ENCODE peak calls at places on chromosomes 1 and 21, in six cellular contexts. One of them, this sample, is unnamed.

GRCh38 chr1:205972491-205973168 is 29.4 kb upstream of the SLC26A9 start:
- DNase-seq in nephron progenitor cell: peak; percentile 35
- DNase-seq in tibial artery: no peak
- DNase-seq in heart right ventricle: no peak
- DNase-seq in breast epithelium: no peak
- DNase-seq in CD14-positive monocyte: peak; percentile 23
- DNase-seq in this sample: no peak

GRCh38 chr1:116521186-116521585 is 49.6 kb downstream of the CD58 start:
- DNase-seq in nephron progenitor cell: no peak
- DNase-seq in tibial artery: no peak
- DNase-seq in heart right ventricle: no peak
- DNase-seq in breast epithelium: no peak
- DNase-seq in CD14-positive monocyte: no peak
- DNase-seq in this sample: no peak

GRCh38 chr1:153546371-153546770 is 765 bp upstream of the S100A4 start:
- DNase-seq in nephron progenitor cell: no peak
- DNase-seq in tibial artery: peak; percentile 55
- DNase-seq in heart right ventricle: no peak
- DNase-seq in breast epithelium: no peak
- DNase-seq in CD14-positive monocyte: no peak
- DNase-seq in this sample: no peak

GRCh38 chr1:228434674-228435073 is 18.0 kb upstream of the TRIM17 start:
- DNase-seq in nephron progenitor cell: no peak
- DNase-seq in tibial artery: no peak
- DNase-seq in heart right ventricle: no peak
- DNase-seq in breast epithelium: no peak
- DNase-seq in CD14-positive monocyte: no peak
- DNase-seq in this sample: no peak

GRCh38 chr1:36108314-36108713 is 16.7 kb downstream of the COL8A2 start:
- DNase-seq in nephron progenitor cell: no peak
- DNase-seq in tibial artery: no peak
- DNase-seq in heart right ventricle: no peak
- DNase-seq in breast epithelium: no peak
- DNase-seq in CD14-positive monocyte: no peak
- DNase-seq in this sample: no peak

GRCh38 chr1:25871086-25871703 is 4.3 kb downstream of the PAQR7 start:
- DNase-seq in nephron progenitor cell: no peak
- DNase-seq in tibial artery: no peak
- DNase-seq in heart right ventricle: no peak
- DNase-seq in breast epithelium: no peak
- DNase-seq in CD14-positive monocyte: peak; percentile 39
- DNase-seq in this sample: no peak

GRCh38 chr1:83815348-83815747 is 183.6 kb downstream of the TTLL7 start:
- DNase-seq in nephron progenitor cell: no peak
- DNase-seq in tibial artery: no peak
- DNase-seq in heart right ventricle: no peak
- DNase-seq in breast epithelium: no peak
- DNase-seq in CD14-positive monocyte: no peak
- DNase-seq in this sample: no peak

GRCh38 chr1:40096977-40097782 is at the start of gene PPT1:
- DNase-seq in nephron progenitor cell: peak; percentile 82
- DNase-seq in tibial artery: peak; percentile 83
- DNase-seq in heart right ventricle: peak; percentile 79
- DNase-seq in breast epithelium: peak; percentile 77
- DNase-seq in CD14-positive monocyte: peak; percentile 69
- DNase-seq in this sample: peak; percentile 81

GRCh38 chr1:93533677-93534076 is 85.8 kb downstream of the FNBP1L start:
- DNase-seq in nephron progenitor cell: no peak
- DNase-seq in tibial artery: no peak
- DNase-seq in heart right ventricle: no peak
- DNase-seq in breast epithelium: no peak
- DNase-seq in CD14-positive monocyte: no peak
- DNase-seq in this sample: no peak

GRCh38 chr1:54324750-54325704 is 81.2 kb downstream of the SSBP3 start:
- DNase-seq in nephron progenitor cell: no peak
- DNase-seq in tibial artery: no peak
- DNase-seq in heart right ventricle: no peak
- DNase-seq in breast epithelium: no peak
- DNase-seq in CD14-positive monocyte: no peak
- DNase-seq in this sample: no peak

GRCh38 chr1:95384570-95384969 is 150.6 kb downstream of the RWDD3 start:
- DNase-seq in nephron progenitor cell: peak; percentile 91
- DNase-seq in tibial artery: no peak
- DNase-seq in heart right ventricle: peak; percentile 21
- DNase-seq in breast epithelium: no peak
- DNase-seq in CD14-positive monocyte: no peak
- DNase-seq in this sample: peak; percentile 52

GRCh38 chr1:219374167-219374566 is 200.5 kb downstream of the LYPLAL1 start:
- DNase-seq in nephron progenitor cell: no peak
- DNase-seq in tibial artery: no peak
- DNase-seq in heart right ventricle: no peak
- DNase-seq in breast epithelium: no peak
- DNase-seq in CD14-positive monocyte: no peak
- DNase-seq in this sample: no peak

GRCh38 chr1:211579434-211580302 is 707 bp upstream of the SLC30A1 start:
- DNase-seq in nephron progenitor cell: peak; percentile 90
- DNase-seq in tibial artery: no peak
- DNase-seq in heart right ventricle: no peak
- DNase-seq in breast epithelium: peak; percentile 70
- DNase-seq in CD14-positive monocyte: no peak
- DNase-seq in this sample: peak; percentile 82

GRCh38 chr1:197314672-197315071 is 46.6 kb downstream of the CRB1 start:
- DNase-seq in nephron progenitor cell: no peak
- DNase-seq in tibial artery: no peak
- DNase-seq in heart right ventricle: no peak
- DNase-seq in breast epithelium: no peak
- DNase-seq in CD14-positive monocyte: no peak
- DNase-seq in this sample: no peak

GRCh38 chr1:58548381-58548780 is 1.9 kb upstream of the OMA1 start:
- DNase-seq in nephron progenitor cell: no peak
- DNase-seq in tibial artery: no peak
- DNase-seq in heart right ventricle: no peak
- DNase-seq in breast epithelium: no peak
- DNase-seq in CD14-positive monocyte: no peak
- DNase-seq in this sample: no peak

GRCh38 chr1:234478481-234479309 is at the start of gene TARBP1:
- DNase-seq in nephron progenitor cell: peak; percentile 77
- DNase-seq in tibial artery: peak; percentile 75
- DNase-seq in heart right ventricle: peak; percentile 77
- DNase-seq in breast epithelium: peak; percentile 66
- DNase-seq in CD14-positive monocyte: peak; percentile 60
- DNase-seq in this sample: peak; percentile 85

GRCh38 chr1:203456577-203456976 is 19.0 kb upstream of the PRELP start:
- DNase-seq in nephron progenitor cell: no peak
- DNase-seq in tibial artery: peak; percentile 10
- DNase-seq in heart right ventricle: no peak
- DNase-seq in breast epithelium: no peak
- DNase-seq in CD14-positive monocyte: no peak
- DNase-seq in this sample: no peak

GRCh38 chr1:179169616-179170467 is 59.6 kb downstream of the ABL2 start:
- DNase-seq in nephron progenitor cell: no peak
- DNase-seq in tibial artery: no peak
- DNase-seq in heart right ventricle: no peak
- DNase-seq in breast epithelium: no peak
- DNase-seq in CD14-positive monocyte: no peak
- DNase-seq in this sample: no peak

GRCh38 chr1:236181059-236181458 is 38.7 kb downstream of the GPR137B start:
- DNase-seq in nephron progenitor cell: no peak
- DNase-seq in tibial artery: no peak
- DNase-seq in heart right ventricle: no peak
- DNase-seq in breast epithelium: no peak
- DNase-seq in CD14-positive monocyte: no peak
- DNase-seq in this sample: no peak

GRCh38 chr1:216075339-216075738 is 347.9 kb downstream of the USH2A start:
- DNase-seq in nephron progenitor cell: no peak
- DNase-seq in tibial artery: no peak
- DNase-seq in heart right ventricle: no peak
- DNase-seq in breast epithelium: no peak
- DNase-seq in CD14-positive monocyte: no peak
- DNase-seq in this sample: no peak

GRCh38 chr1:179742717-179743678 is at the start of gene FAM163A:
- DNase-seq in nephron progenitor cell: peak; percentile 75
- DNase-seq in tibial artery: no peak
- DNase-seq in heart right ventricle: peak; percentile 14
- DNase-seq in breast epithelium: no peak
- DNase-seq in CD14-positive monocyte: no peak
- DNase-seq in this sample: peak; percentile 21

GRCh38 chr1:70892140-70892539 is 155.5 kb downstream of the PTGER3 start:
- DNase-seq in nephron progenitor cell: no peak
- DNase-seq in tibial artery: no peak
- DNase-seq in heart right ventricle: no peak
- DNase-seq in breast epithelium: no peak
- DNase-seq in CD14-positive monocyte: no peak
- DNase-seq in this sample: no peak

GRCh38 chr1:70899735-70900134 is 147.9 kb downstream of the PTGER3 start:
- DNase-seq in nephron progenitor cell: no peak
- DNase-seq in tibial artery: no peak
- DNase-seq in heart right ventricle: no peak
- DNase-seq in breast epithelium: no peak
- DNase-seq in CD14-positive monocyte: no peak
- DNase-seq in this sample: no peak

GRCh38 chr1:70893381-70893780 is 154.2 kb downstream of the PTGER3 start:
- DNase-seq in nephron progenitor cell: no peak
- DNase-seq in tibial artery: no peak
- DNase-seq in heart right ventricle: no peak
- DNase-seq in breast epithelium: no peak
- DNase-seq in CD14-positive monocyte: no peak
- DNase-seq in this sample: no peak

GRCh38 chr1:70895531-70895930 is 152.1 kb downstream of the PTGER3 start:
- DNase-seq in nephron progenitor cell: no peak
- DNase-seq in tibial artery: no peak
- DNase-seq in heart right ventricle: no peak
- DNase-seq in breast epithelium: no peak
- DNase-seq in CD14-positive monocyte: no peak
- DNase-seq in this sample: no peak

GRCh38 chr1:70896224-70896623 is 151.4 kb downstream of the PTGER3 start:
- DNase-seq in nephron progenitor cell: no peak
- DNase-seq in tibial artery: no peak
- DNase-seq in heart right ventricle: no peak
- DNase-seq in breast epithelium: no peak
- DNase-seq in CD14-positive monocyte: no peak
- DNase-seq in this sample: no peak
- TF ChIP-seq CTCF in nephron progenitor cell: peak; percentile 13
- TF ChIP-seq CTCF in tibial artery: no peak
- TF ChIP-seq CTCF in heart right ventricle: peak; percentile 22
- TF ChIP-seq CTCF in breast epithelium: no peak
- TF ChIP-seq CTCF in CD14-positive monocyte: peak; percentile 22
- TF ChIP-seq CTCF in this sample: no peak

GRCh38 chr21:42835611-42836401 is 43.5 kb downstream of the WDR4 start:
- DNase-seq in nephron progenitor cell: no peak
- DNase-seq in tibial artery: no peak
- DNase-seq in heart right ventricle: no peak
- DNase-seq in breast epithelium: no peak
- DNase-seq in CD14-positive monocyte: no peak
- DNase-seq in this sample: no peak

GRCh38 chr21:42833859-42834729 is 45.2 kb downstream of the WDR4 start:
- DNase-seq in nephron progenitor cell: no peak
- DNase-seq in tibial artery: no peak
- DNase-seq in heart right ventricle: no peak
- DNase-seq in breast epithelium: peak; percentile 47
- DNase-seq in CD14-positive monocyte: no peak
- DNase-seq in this sample: no peak

GRCh38 chr21:42834730-42835191 is 44.6 kb downstream of the WDR4 start:
- DNase-seq in nephron progenitor cell: no peak
- DNase-seq in tibial artery: no peak
- DNase-seq in heart right ventricle: no peak
- DNase-seq in breast epithelium: no peak
- DNase-seq in CD14-positive monocyte: no peak
- DNase-seq in this sample: no peak

GRCh38 chr21:42835211-42835610 is 44.1 kb downstream of the WDR4 start:
- DNase-seq in nephron progenitor cell: no peak
- DNase-seq in tibial artery: no peak
- DNase-seq in heart right ventricle: no peak
- DNase-seq in breast epithelium: no peak
- DNase-seq in CD14-positive monocyte: no peak
- DNase-seq in this sample: no peak

DNA sequence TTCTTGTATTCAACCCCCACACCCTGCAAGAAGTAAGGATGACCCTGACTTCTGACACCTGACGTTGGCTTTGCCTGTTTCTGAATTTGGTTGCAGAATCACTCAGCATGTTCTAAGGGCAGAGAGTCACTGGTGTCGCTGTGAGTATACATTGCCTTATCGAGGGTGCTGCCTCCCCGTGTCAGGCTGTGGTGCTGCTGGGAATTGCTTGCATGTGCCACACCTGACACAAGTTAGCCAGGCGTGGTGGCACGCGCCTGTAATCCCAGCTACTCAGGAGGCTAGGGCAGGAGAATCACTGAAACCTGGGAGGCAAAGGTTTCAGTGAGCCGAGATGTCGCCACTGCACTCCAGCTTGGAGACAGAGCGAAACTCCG is 45.9 kb downstream of the WDR4 start:
- DNase-seq in nephron progenitor cell: peak; percentile 18
- DNase-seq in tibial artery: no peak
- DNase-seq in heart right ventricle: no peak
- DNase-seq in breast epithelium: peak; percentile 46
- DNase-seq in CD14-positive monocyte: no peak
- DNase-seq in this sample: peak; percentile 36
- TF ChIP-seq CTCF in nephron progenitor cell: peak; percentile 19
- TF ChIP-seq CTCF in tibial artery: no peak
- TF ChIP-seq CTCF in heart right ventricle: no peak
- TF ChIP-seq CTCF in breast epithelium: peak; percentile 11
- TF ChIP-seq CTCF in CD14-positive monocyte: no peak
- TF ChIP-seq CTCF in this sample: no peak

DNA sequence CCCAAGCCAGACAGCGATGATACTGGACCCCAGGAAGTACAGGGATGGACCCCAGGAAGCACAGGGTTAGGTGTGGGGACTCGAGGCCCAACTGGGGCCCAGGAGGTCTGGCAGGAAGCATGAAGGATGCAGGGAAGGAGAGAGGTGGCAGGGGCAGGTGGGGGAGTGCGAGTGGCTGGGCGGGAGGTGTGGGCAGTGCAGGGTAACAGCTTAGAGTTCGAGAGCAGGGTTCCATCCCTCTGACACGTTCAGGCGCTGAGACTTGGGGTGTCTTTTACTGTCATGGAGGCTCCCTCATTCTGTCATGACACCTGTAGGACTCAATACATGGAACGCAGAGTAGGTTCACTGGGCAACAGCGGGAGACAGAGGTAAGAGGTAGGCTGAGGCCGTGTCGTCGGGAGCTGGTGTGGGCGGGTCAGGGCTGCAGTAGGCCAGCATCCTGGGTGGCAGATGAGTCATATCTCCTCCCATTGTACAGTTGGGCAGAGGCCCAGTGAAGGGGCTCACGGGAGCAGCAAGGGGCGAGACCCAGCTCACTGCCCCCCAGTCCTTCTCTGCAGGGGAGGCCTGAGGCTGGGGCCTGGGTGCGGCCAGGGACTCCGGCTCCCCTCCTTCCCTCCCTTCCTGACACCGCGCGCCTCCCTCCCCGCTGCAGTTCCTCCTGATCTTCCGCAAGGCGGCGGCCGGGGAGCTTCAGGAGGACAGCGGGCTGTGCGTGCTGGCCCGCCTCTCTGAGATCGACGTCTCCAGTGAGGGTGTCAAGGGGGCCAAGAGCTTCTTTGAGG is 11.6 kb upstream of the CTRC start:
- DNase-seq in nephron progenitor cell: no peak
- DNase-seq in tibial artery: no peak
- DNase-seq in heart right ventricle: peak; percentile 26
- DNase-seq in breast epithelium: no peak
- DNase-seq in CD14-positive monocyte: no peak
- DNase-seq in this sample: no peak
- TF ChIP-seq CTCF in nephron progenitor cell: no peak
- TF ChIP-seq CTCF in tibial artery: no peak
- TF ChIP-seq CTCF in heart right ventricle: no peak
- TF ChIP-seq CTCF in breast epithelium: no peak
- TF ChIP-seq CTCF in CD14-positive monocyte: no peak
- TF ChIP-seq CTCF in this sample: no peak

GRCh38 chr1:155062702-155063411 is 683 bp upstream of the EFNA4 start:
- DNase-seq in nephron progenitor cell: peak; percentile 92
- DNase-seq in tibial artery: no peak
- DNase-seq in heart right ventricle: peak; percentile 70
- DNase-seq in breast epithelium: peak; percentile 69
- DNase-seq in CD14-positive monocyte: peak; percentile 54
- DNase-seq in this sample: peak; percentile 79
- TF ChIP-seq CTCF in nephron progenitor cell: peak; percentile 82
- TF ChIP-seq CTCF in tibial artery: peak; percentile 57
- TF ChIP-seq CTCF in heart right ventricle: peak; percentile 75
- TF ChIP-seq CTCF in breast epithelium: peak; percentile 93
- TF ChIP-seq CTCF in CD14-positive monocyte: peak; percentile 89
- TF ChIP-seq CTCF in this sample: peak; percentile 94